ENCODE peak calls at places on chromosomes 1 and 21, in four cellular contexts. One of them, this sample, is unnamed.
A peak's percentile ranks its signal among the peaks of the same experiment; 100 is the strongest.

GRCh38 chr1:208607616-208608015 is 363.4 kb upstream of the PLXNA2 start:
- DNase-seq in GM23248: no peak
- DNase-seq in kidney: no peak
- DNase-seq in stomach: no peak
- DNase-seq in this sample: no peak

GRCh38 chr1:117591248-117591647 is 14.6 kb upstream of the TENT5C start:
- DNase-seq in stomach: peak; percentile 88
- DNase-seq in kidney: no peak
- DNase-seq in GM23248: no peak
- DNase-seq in this sample: no peak

GRCh38 chr1:191993549-191993948 is 164.7 kb upstream of the RGS18 start:
- DNase-seq in stomach: no peak
- DNase-seq in GM23248: no peak
- DNase-seq in kidney: no peak
- DNase-seq in this sample: no peak

GRCh38 chr1:179760521-179760920 is 17.4 kb downstream of the FAM163A start:
- DNase-seq in kidney: no peak
- DNase-seq in GM23248: no peak
- DNase-seq in stomach: no peak
- DNase-seq in this sample: no peak

GRCh38 chr1:101239095-101240040 is 2.5 kb downstream of the S1PR1 start:
- DNase-seq in GM23248: no peak
- DNase-seq in kidney: peak; percentile 65
- DNase-seq in stomach: no peak
- DNase-seq in this sample: no peak

GRCh38 chr1:212366901-212367300 is 47.8 kb downstream of the PACC1 start:
- DNase-seq in kidney: no peak
- DNase-seq in GM23248: peak; percentile 87
- DNase-seq in stomach: no peak
- DNase-seq in this sample: no peak

GRCh38 chr1:75855010-75855409 is 58.3 kb downstream of the MSH4 start:
- DNase-seq in GM23248: peak; percentile 38
- DNase-seq in kidney: no peak
- DNase-seq in stomach: no peak
- DNase-seq in this sample: no peak

GRCh38 chr1:43243299-43243698 is 26.5 kb upstream of the TMEM125 start:
- DNase-seq in kidney: no peak
- DNase-seq in GM23248: no peak
- DNase-seq in stomach: no peak
- DNase-seq in this sample: no peak

GRCh38 chr1:226017070-226017469 is 17.9 kb upstream of the SDE2 start:
- DNase-seq in stomach: no peak
- DNase-seq in kidney: no peak
- DNase-seq in GM23248: no peak
- DNase-seq in this sample: no peak

GRCh38 chr1:1594602-1594981 is 5.3 kb downstream of the FNDC10 start:
- DNase-seq in kidney: no peak
- DNase-seq in stomach: no peak
- DNase-seq in GM23248: no peak
- DNase-seq in this sample: no peak

GRCh38 chr1:189431437-189431836 is 1046.2 kb downstream of the BRINP3 start:
- DNase-seq in GM23248: no peak
- DNase-seq in stomach: no peak
- DNase-seq in kidney: no peak
- DNase-seq in this sample: no peak

DNA sequence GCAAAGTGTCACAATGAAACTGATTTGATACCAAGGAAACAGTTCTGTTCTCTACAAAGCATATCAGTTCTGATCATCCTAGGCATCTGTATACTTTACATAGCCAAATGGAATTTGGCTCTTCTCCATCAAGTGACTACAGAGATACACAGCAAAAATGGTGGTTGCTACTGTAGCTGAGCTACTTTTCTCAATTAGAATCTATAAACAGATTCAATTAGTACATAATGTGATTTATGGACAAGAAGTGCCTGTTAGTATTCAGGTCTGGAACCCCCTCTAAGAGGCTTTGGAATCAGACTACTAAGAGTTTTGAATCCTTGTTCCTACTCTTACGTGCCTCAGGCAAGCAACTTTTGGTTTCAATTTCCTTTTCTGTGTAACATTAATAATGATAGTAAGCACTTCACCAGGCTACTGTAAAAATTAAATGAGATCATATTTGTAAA is 25.5 kb downstream of the C21orf91 start:
- DNase-seq in stomach: no peak
- DNase-seq in GM23248: peak; percentile 43
- DNase-seq in kidney: no peak
- DNase-seq in this sample: no peak
- H3K27ac ChIP-seq in stomach: peak overlapping the region; percentile 74
- H3K27ac ChIP-seq in GM23248: no peak overlapping the region
- H3K27ac ChIP-seq in kidney: peak overlapping the region; percentile 49
- H3K27ac ChIP-seq in this sample: no peak overlapping the region

GRCh38 chr1:202133521-202133920 is 10.8 kb downstream of the GPR37L1 start:
- DNase-seq in stomach: no peak
- DNase-seq in kidney: peak; percentile 71
- DNase-seq in GM23248: no peak
- DNase-seq in this sample: no peak

GRCh38 chr1:202133989-202134388 is 10.5 kb downstream of the ARL8A start:
- DNase-seq in kidney: peak; percentile 41
- DNase-seq in GM23248: no peak
- DNase-seq in stomach: no peak
- DNase-seq in this sample: no peak

GRCh38 chr1:202131956-202132821 is 9.5 kb downstream of the GPR37L1 start:
- DNase-seq in GM23248: no peak
- DNase-seq in stomach: peak; percentile 46
- DNase-seq in kidney: peak; percentile 92
- DNase-seq in this sample: peak; percentile 73

GRCh38 chr1:202134645-202135172 is 9.8 kb downstream of the ARL8A start:
- DNase-seq in kidney: peak; percentile 62
- DNase-seq in stomach: no peak
- DNase-seq in GM23248: no peak
- DNase-seq in this sample: no peak

GRCh38 chr1:202133016-202133415 is 10.3 kb downstream of the GPR37L1 start:
- DNase-seq in GM23248: no peak
- DNase-seq in stomach: no peak
- DNase-seq in kidney: peak; percentile 66
- DNase-seq in this sample: peak; percentile 81
- H3K27ac ChIP-seq in GM23248: no peak overlapping the region
- H3K27ac ChIP-seq in stomach: peak overlapping the region; percentile 70
- H3K27ac ChIP-seq in kidney: peak overlapping the region; percentile 89
- H3K27ac ChIP-seq in this sample: peak overlapping the region; percentile 99

DNA sequence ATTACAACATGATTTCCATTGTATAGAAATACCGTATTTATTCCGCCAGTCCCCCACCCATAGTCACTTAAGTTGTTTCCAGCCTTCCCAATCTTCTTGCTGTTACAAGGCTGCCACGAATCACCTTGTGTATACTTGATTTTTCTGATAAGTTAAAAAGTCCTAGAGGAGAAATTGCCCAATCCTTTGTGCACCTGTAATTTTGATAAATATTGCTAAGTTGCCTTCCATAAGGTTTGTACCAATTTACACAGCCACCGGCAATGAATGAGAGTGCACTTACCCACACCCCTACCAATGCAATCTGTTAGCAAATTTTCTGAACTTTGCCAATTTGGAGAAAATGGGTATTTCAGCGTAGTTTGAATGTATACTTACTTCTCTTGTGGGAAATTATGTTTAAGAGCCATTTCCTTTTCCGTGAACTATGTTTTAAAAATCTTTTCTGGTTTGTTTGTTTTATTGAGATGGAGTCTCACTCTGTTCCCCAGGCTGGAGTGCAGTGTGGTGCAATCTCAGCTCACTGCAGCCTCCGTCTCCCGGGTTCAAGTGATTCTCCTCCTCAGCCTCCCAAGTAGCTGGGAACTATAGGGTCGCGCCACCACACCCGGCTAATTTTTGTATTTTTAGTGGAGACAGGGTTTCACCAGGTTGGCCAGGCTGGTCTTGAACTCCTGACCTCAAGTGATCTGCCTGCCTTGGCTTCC is 87.4 kb downstream of the DHRS3 start:
- DNase-seq in GM23248: no peak
- DNase-seq in stomach: no peak
- DNase-seq in kidney: no peak
- DNase-seq in this sample: no peak
- H3K27ac ChIP-seq in GM23248: no peak overlapping the region
- H3K27ac ChIP-seq in stomach: peak overlapping the region; percentile 88
- H3K27ac ChIP-seq in kidney: no peak overlapping the region
- H3K27ac ChIP-seq in this sample: no peak overlapping the region

DNA sequence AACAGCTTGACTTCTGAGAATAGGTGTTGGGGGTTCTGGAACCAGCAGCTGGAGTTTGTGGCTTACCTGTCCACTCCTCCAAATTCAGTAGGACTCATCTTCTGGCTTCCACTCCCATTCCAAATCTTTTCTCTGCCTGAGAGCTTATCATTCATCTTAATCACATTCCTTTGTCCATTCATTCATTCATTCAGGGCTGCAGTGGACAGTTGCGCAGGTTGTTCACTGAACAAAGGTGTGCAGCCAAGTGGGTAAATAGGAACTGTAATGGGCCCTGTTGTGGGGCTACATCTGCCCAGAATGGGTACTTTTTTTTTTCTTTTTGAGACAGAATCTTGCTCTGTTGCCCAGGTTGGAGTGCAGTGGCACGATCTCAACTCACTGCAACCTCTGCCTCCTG is 3.4 kb upstream of the HSPG2 start:
- DNase-seq in GM23248: no peak
- DNase-seq in kidney: no peak
- DNase-seq in stomach: no peak
- DNase-seq in this sample: no peak
- H3K27ac ChIP-seq in GM23248: peak overlapping the region; percentile 95
- H3K27ac ChIP-seq in kidney: no peak overlapping the region
- H3K27ac ChIP-seq in stomach: peak overlapping the region; percentile 83
- H3K27ac ChIP-seq in this sample: no peak overlapping the region